ENCODE peak calls at places on chromosomes 16 and 17, in ten cellular contexts. H, X, I, O, E, T, Q, M, L and F are unnamed samples.

GRCh38 chr17:43999024-43999423 is 5.4 kb upstream of the NAGS start:
- DNase-seq in H (no peak), X (no peak), I (no peak), O (no peak), E (no peak), T (no peak), Q (no peak), M (no peak), L (no peak), F (no peak)

GRCh38 chr17:47948706-47949196 is 7.4 kb downstream of the PNPO start:
- DNase-seq in H (no peak), X (no peak), I (peak; percentile 84), O (no peak), E (no peak), T (no peak), Q (peak; percentile 85), M (no peak), L (no peak), F (no peak)

GRCh38 chr17:19737305-19738072 is 10.6 kb downstream of the ALDH3A1 start:
- DNase-seq in H (no peak), X (no peak), I (no peak), O (no peak), E (no peak), T (no peak), Q (no peak), M (no peak), L (no peak), F (no peak)

GRCh38 chr16:85423631-85424030 is 189.5 kb upstream of the GSE1 start:
- DNase-seq in H (no peak), X (peak; percentile 18), I (no peak), O (no peak), E (no peak), T (peak; percentile 60), Q (no peak), M (no peak), L (no peak), F (peak; percentile 57)

GRCh38 chr17:27294689-27295630 is 1.0 kb downstream of the WSB1 start:
- DNase-seq in H (peak; percentile 94), X (peak; percentile 77), I (peak; percentile 61), O (peak; percentile 48), E (peak; percentile 76), T (peak; percentile 89), Q (peak; percentile 92), M (no peak), L (peak; percentile 39), F (no peak)

GRCh38 chr17:17749921-17750320 is 68.7 kb downstream of the RAI1 start:
- DNase-seq in H (no peak), X (peak; percentile 63), I (peak; percentile 48), O (peak; percentile 83), E (peak; percentile 47), T (no peak), Q (peak; percentile 75), M (peak; percentile 69), L (no peak), F (peak; percentile 70)

GRCh38 chr16:14088155-14088753 is 17.1 kb downstream of the MRTFB start:
- DNase-seq in H (no peak), X (no peak), I (no peak), O (no peak), E (no peak), T (no peak), Q (no peak), M (no peak), L (no peak), F (no peak)

GRCh38 chr16:84367750-84368320 is 503 bp upstream of the ATP2C2 start:
- DNase-seq in H (no peak), X (no peak), I (peak; percentile 44), O (no peak), E (peak; percentile 60), T (no peak), Q (no peak), M (no peak), L (no peak), F (peak; percentile 73)

GRCh38 chr17:78242024-78242742 is 10.8 kb downstream of the TMEM235 start:
- DNase-seq in H (no peak), X (no peak), I (no peak), O (no peak), E (no peak), T (no peak), Q (no peak), M (no peak), L (no peak), F (no peak)

GRCh38 chr17:78240012-78240655 is 8.7 kb downstream of the TMEM235 start:
- DNase-seq in H (no peak), X (no peak), I (no peak), O (no peak), E (no peak), T (no peak), Q (no peak), M (no peak), L (no peak), F (no peak)

GRCh38 chr17:78239489-78239931 is 8.1 kb downstream of the TMEM235 start:
- DNase-seq in H (no peak), X (no peak), I (no peak), O (no peak), E (no peak), T (no peak), Q (no peak), M (no peak), L (no peak), F (no peak)

GRCh38 chr17:78241277-78242023 is 10.0 kb downstream of the TMEM235 start:
- DNase-seq in H (no peak), X (no peak), I (no peak), O (peak; percentile 79), E (no peak), T (no peak), Q (peak; percentile 93), M (no peak), L (no peak), F (no peak)

GRCh38 chr17:78240839-78241238 is 9.4 kb downstream of the TMEM235 start:
- DNase-seq in H (no peak), X (no peak), I (no peak), O (no peak), E (no peak), T (no peak), Q (no peak), M (no peak), L (no peak), F (no peak)
- TF ChIP-seq EP300 in H (no peak), X (no peak), I (no peak), O (no peak), E (no peak), T (no peak), Q (no peak), M (no peak), L (no peak), F (no peak)

GRCh38 chr16:9666834-9667480 is 515.3 kb downstream of the GRIN2A start:
- DNase-seq in H (no peak), X (no peak), I (no peak), O (no peak), E (peak; percentile 45), T (no peak), Q (no peak), M (no peak), L (no peak), F (no peak)

GRCh38 chr16:9665851-9666271 is 516.4 kb downstream of the GRIN2A start:
- DNase-seq in H (no peak), X (no peak), I (no peak), O (no peak), E (peak; percentile 61), T (no peak), Q (no peak), M (no peak), L (no peak), F (no peak)

GRCh38 chr16:9670058-9670457 is 512.2 kb downstream of the GRIN2A start:
- DNase-seq in H (peak; percentile 34), X (no peak), I (no peak), O (no peak), E (no peak), T (no peak), Q (no peak), M (no peak), L (no peak), F (no peak)
- H3K27ac ChIP-seq in H (no peak overlapping the region), X (no peak overlapping the region), I (no peak overlapping the region), O (no peak overlapping the region), E (no peak overlapping the region), T (no peak overlapping the region), Q (no peak overlapping the region), M (no peak overlapping the region), L (no peak overlapping the region), F (no peak overlapping the region)

GRCh38 chr16:89502319-89502843 is 5.8 kb upstream of the SPG7 start:
- DNase-seq in H (no peak), X (no peak), I (peak; percentile 86), O (no peak), E (peak; percentile 77), T (no peak), Q (peak; percentile 95), M (no peak), L (no peak), F (peak; percentile 86)

GRCh38 chr16:89495121-89495520 is 4.8 kb upstream of the ANKRD11 start:
- DNase-seq in H (no peak), X (no peak), I (no peak), O (no peak), E (no peak), T (no peak), Q (no peak), M (no peak), L (no peak), F (no peak)

GRCh38 chr16:89493776-89494175 is 3.4 kb upstream of the ANKRD11 start:
- DNase-seq in H (no peak), X (no peak), I (no peak), O (no peak), E (no peak), T (no peak), Q (no peak), M (no peak), L (no peak), F (no peak)

GRCh38 chr16:89499767-89500166 is 8.4 kb upstream of the SPG7 start:
- DNase-seq in H (no peak), X (no peak), I (no peak), O (no peak), E (no peak), T (no peak), Q (no peak), M (no peak), L (no peak), F (no peak)

DNA sequence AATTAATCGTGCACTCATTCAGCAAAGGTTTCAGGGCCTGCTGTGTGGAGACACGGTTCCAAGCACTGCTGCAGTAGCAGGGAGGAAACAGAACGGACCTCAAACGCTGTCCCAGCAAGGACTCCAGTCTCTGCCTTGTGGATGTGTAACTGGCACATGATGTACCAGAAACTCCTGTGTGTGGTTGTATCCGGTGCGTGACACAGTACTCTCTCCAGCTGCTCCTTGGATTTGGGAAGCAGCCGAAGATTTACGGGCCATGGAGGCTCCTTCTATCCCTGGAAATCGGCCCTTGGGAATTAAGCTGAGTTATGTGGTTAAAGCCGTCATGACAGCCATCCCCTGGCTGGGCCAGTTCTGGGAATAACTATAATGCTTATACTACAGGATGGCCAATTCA is 8.5 kb upstream of the ANKRD11 start:
- DNase-seq in H (no peak), X (no peak), I (no peak), O (no peak), E (peak; percentile 25), T (peak; percentile 84), Q (no peak), M (no peak), L (no peak), F (no peak)
- TF ChIP-seq EP300 in H (no peak), X (no peak), I (no peak), O (no peak), E (no peak), T (no peak), Q (no peak), M (no peak), L (peak; percentile 25), F (no peak)

GRCh38 chr17:75855310-75856061 is at the start of gene WBP2:
- DNase-seq in H (peak; percentile 100), X (peak; percentile 99), I (peak; percentile 98), O (peak; percentile 97), E (peak; percentile 98), T (peak; percentile 100), Q (peak; percentile 100), M (peak; percentile 100), L (peak; percentile 98), F (peak; percentile 100)

GRCh38 chr17:75854881-75855309 is 240 bp downstream of the WBP2 start:
- DNase-seq in H (no peak), X (no peak), I (no peak), O (peak; percentile 87), E (no peak), T (no peak), Q (no peak), M (no peak), L (peak; percentile 37), F (no peak)

GRCh38 chr17:75853410-75853809 is 1.7 kb downstream of the WBP2 start:
- DNase-seq in H (no peak), X (no peak), I (no peak), O (no peak), E (no peak), T (peak; percentile 70), Q (no peak), M (no peak), L (no peak), F (no peak)

GRCh38 chr17:75856062-75856681 is 1.0 kb upstream of the WBP2 start:
- DNase-seq in H (no peak), X (no peak), I (peak; percentile 33), O (no peak), E (peak; percentile 51), T (no peak), Q (peak; percentile 56), M (no peak), L (peak; percentile 45), F (no peak)

GRCh38 chr17:75854111-75854748 is 905 bp downstream of the WBP2 start:
- DNase-seq in H (no peak), X (peak; percentile 58), I (no peak), O (no peak), E (no peak), T (peak; percentile 81), Q (peak; percentile 54), M (no peak), L (no peak), F (no peak)
- H3K27ac ChIP-seq in H (peak overlapping the region; percentile 92), X (peak overlapping the region; percentile 89), I (peak overlapping the region; percentile 99), O (peak overlapping the region; percentile 86), E (peak overlapping the region; percentile 94), T (peak overlapping the region; percentile 96), Q (peak overlapping the region; percentile 83), M (peak overlapping the region; percentile 27), L (peak overlapping the region; percentile 91), F (peak overlapping the region; percentile 100)